ENCODE peak calls at places on chromosomes 6 and 20, in nine cellular contexts. V is endodermal cell, Z is heart right ventricle, O is NT2/D1, E is MM.1S, F is upper lobe of right lung, G is GM23248, D is aorta, X is astrocyte. A is an unnamed sample. For H3K36me3, the result is how much of the 10 kb centered on the place peaks cover.

GRCh38 chr6:12751694-12752304 is 35.2 kb downstream of the PHACTR1 start:
- DNase-seq in V (peak), Z (peak), O (no peak), E (peak), F (no peak), G (peak), D (peak), X (peak), A (peak)

GRCh38 chr20:63974402-63975200 is 4.8 kb downstream of the SAMD10 start:
- DNase-seq in V (peak), Z (peak), O (no peak), E (no peak), F (peak), G (no peak), D (peak), X (no peak), A (peak)

GRCh38 chr20:42113236-42113635 is 495.1 kb upstream of the CHD6 start:
- DNase-seq in V (no peak), Z (no peak), O (no peak), E (no peak), F (no peak), G (no peak), D (no peak), X (no peak), A (no peak)

GRCh38 chr20:47352332-47353223 is 3.9 kb downstream of the ZMYND8 start:
- DNase-seq in V (peak), Z (peak), O (no peak), E (peak), F (peak), G (no peak), D (no peak), X (peak), A (no peak)

GRCh38 chr6:14228571-14228970 is 111.0 kb downstream of the CD83 start:
- DNase-seq in V (no peak), Z (no peak), O (no peak), E (no peak), F (no peak), G (peak), D (no peak), X (peak), A (no peak)

GRCh38 chr6:108902389-108902792 is 54.2 kb downstream of the ARMC2 start:
- DNase-seq in V (no peak), Z (no peak), O (no peak), E (peak), F (no peak), G (peak), D (no peak), X (peak), A (no peak)

GRCh38 chr6:10205892-10206291 is 209.0 kb downstream of the TFAP2A start:
- DNase-seq in V (no peak), Z (no peak), O (no peak), E (no peak), F (no peak), G (no peak), D (no peak), X (no peak), A (no peak)

GRCh38 chr6:2893276-2893675 is 9.8 kb downstream of the SERPINB9 start:
- DNase-seq in V (peak), Z (no peak), O (no peak), E (no peak), F (no peak), G (no peak), D (no peak), X (no peak), A (no peak)

GRCh38 chr6:48021904-48022303 is 89.1 kb downstream of the PTCHD4 start:
- DNase-seq in V (no peak), Z (no peak), O (no peak), E (no peak), F (no peak), G (no peak), D (no peak), X (no peak), A (no peak)

DNA sequence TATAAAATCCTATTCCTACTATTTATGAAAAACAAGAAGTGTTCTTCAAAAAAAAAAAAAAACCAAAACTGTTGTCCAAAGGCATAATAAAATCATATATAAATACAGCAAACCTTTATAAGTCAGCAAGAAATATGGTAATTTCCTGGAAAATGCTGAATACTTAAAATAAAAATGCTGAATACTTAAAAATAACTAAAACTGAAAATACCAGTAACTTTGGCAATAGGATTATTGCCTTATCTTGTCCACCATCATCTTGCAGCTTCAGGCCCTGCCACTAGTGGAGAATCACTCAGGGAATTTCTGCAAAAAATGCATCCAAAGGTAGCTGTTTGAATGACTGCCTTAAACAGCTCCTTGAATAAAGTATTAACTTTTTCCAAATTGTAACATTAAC is 24.5 kb downstream of the CCNC start:
- DNase-seq in V (no peak), Z (no peak), O (no peak), E (no peak), F (no peak), G (peak), D (no peak), X (no peak), A (no peak)
- H3K36me3 ChIP-seq in V (half or more), Z (half or more), O (under half), E (under half), F (half or more), G (half or more), D (under half), X (under half), A (under half)

GRCh38 chr6:20477485-20477884 is 56.8 kb upstream of the CDKAL1 start:
- DNase-seq in V (no peak), Z (no peak), O (no peak), E (no peak), F (no peak), G (no peak), D (no peak), X (no peak), A (no peak)

GRCh38 chr6:20476501-20477043 is 57.7 kb upstream of the CDKAL1 start:
- DNase-seq in V (no peak), Z (no peak), O (no peak), E (no peak), F (no peak), G (no peak), D (no peak), X (no peak), A (no peak)

GRCh38 chr6:20474756-20475542 is 59.3 kb upstream of the CDKAL1 start:
- DNase-seq in V (no peak), Z (no peak), O (no peak), E (no peak), F (no peak), G (no peak), D (no peak), X (no peak), A (no peak)

GRCh38 chr6:20472748-20473147 is 61.5 kb upstream of the CDKAL1 start:
- DNase-seq in V (no peak), Z (no peak), O (no peak), E (no peak), F (no peak), G (no peak), D (no peak), X (no peak), A (no peak)

GRCh38 chr6:20473518-20473917 is 60.7 kb upstream of the CDKAL1 start:
- DNase-seq in V (no peak), Z (no peak), O (no peak), E (no peak), F (no peak), G (no peak), D (no peak), X (no peak), A (no peak)
- H3K36me3 ChIP-seq in V (half or more), Z (under half), O (under half), E (under half), F (under half), G (under half), D (under half), X (under half), A (under half)

GRCh38 chr6:155040946-155041345 is 45.8 kb downstream of the TIAM2 start:
- DNase-seq in V (no peak), Z (no peak), O (no peak), E (no peak), F (no peak), G (no peak), D (no peak), X (no peak), A (no peak)

GRCh38 chr6:155038527-155038926 is 43.4 kb downstream of the TIAM2 start:
- DNase-seq in V (no peak), Z (no peak), O (no peak), E (no peak), F (no peak), G (no peak), D (no peak), X (no peak), A (no peak)

GRCh38 chr6:155041781-155042279 is 46.7 kb downstream of the TIAM2 start:
- DNase-seq in V (no peak), Z (no peak), O (no peak), E (no peak), F (no peak), G (no peak), D (no peak), X (no peak), A (no peak)

GRCh38 chr6:155038104-155038503 is 43.0 kb downstream of the TIAM2 start:
- DNase-seq in V (no peak), Z (no peak), O (no peak), E (no peak), F (no peak), G (no peak), D (no peak), X (no peak), A (no peak)

DNA sequence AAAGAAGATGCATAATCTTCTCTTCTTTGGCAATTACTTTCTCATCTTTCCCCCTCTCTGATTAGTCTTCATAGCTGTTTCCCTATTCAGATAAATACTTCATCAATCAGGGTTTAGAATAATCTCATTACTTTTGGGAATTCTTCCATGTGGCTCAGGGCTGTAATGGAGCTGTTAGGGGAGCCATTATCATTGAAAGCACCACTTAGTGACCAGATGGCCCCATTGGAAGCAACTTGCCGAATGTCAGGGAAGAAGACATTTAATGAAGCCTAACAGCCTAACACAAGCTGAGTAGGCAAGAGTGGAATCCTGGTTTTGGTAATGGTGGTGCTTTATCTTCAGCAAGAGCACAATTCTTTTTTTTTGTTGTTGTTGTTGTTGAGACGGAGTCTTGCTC is 45.0 kb downstream of the TIAM2 start:
- DNase-seq in V (no peak), Z (no peak), O (peak), E (no peak), F (no peak), G (no peak), D (no peak), X (no peak), A (no peak)
- H3K36me3 ChIP-seq in V (under half), Z (under half), O (under half), E (under half), F (under half), G (under half), D (under half), X (under half), A (under half)

DNA sequence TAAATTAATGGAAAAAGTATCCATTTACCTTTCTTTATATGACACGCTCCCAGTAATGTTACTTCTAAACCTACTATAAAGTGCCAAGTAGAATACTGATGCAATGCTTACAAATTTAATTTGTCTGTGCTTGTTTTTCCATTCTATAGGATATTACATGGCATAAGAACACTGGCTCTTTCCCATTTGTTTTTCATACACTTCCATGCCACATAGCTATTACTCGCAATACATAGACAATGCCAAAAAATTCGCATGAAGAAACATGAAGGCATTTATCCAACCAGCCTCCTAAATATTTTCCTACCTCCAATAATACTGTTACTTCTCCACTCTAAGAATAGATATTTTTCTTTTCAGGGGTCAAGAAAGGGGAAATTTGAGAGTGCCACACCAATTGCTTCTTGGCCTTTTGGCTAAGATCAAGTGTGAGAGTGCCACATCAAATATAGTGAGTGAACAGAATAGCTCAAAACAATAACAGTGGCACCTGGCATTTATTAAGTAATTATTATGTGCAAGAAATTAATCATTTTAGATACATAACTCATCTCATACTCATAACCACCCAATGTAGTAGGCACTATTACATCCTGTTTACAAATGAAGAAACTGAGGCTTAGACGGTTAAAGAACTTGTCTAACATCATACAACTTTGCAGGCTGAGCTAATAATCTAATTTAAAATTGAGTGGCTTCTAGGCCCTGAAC is 845 bp upstream of the DST start:
- DNase-seq in V (no peak), Z (no peak), O (no peak), E (no peak), F (no peak), G (peak), D (no peak), X (no peak), A (no peak)
- H3K36me3 ChIP-seq in V (half or more), Z (half or more), O (under half), E (under half), F (half or more), G (half or more), D (under half), X (half or more), A (under half)

GRCh38 chr6:157994126-157994795 is 12.6 kb downstream of the SYNJ2 start:
- DNase-seq in V (no peak), Z (no peak), O (no peak), E (peak), F (peak), G (no peak), D (no peak), X (no peak), A (no peak)
- H3K36me3 ChIP-seq in V (under half), Z (under half), O (under half), E (under half), F (under half), G (under half), D (under half), X (under half), A (under half)

DNA sequence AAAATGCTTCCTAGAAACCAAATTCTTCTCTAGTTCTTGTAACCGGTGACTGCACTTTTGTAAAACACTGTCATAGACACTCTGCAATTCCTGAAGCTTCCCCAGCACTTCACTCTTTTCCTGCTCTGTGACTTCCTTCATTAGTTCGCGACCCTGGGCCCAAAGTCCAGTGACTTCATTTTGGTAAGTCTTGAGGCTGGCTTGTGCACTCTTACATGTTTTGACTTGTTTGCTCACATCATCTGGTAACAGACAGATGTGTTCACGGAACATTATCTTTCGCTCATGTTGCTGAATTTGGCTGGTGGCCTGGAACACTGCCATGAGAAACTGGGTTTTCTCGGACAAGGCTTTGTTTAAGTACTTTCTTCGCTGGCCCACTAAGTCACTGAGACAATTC is 306.2 kb downstream of the SYNE1 start:
- DNase-seq in V (no peak), Z (no peak), O (no peak), E (no peak), F (no peak), G (no peak), D (no peak), X (no peak), A (no peak)
- H3K36me3 ChIP-seq in V (under half), Z (half or more), O (under half), E (under half), F (half or more), G (half or more), D (under half), X (under half), A (under half)

A was measured in H7.